ENCODE peak calls at places on chromosomes 5 and 9, in ten cellular contexts. M, S, W, C, K, Z, J, G, F and T are unnamed samples.

GRCh38 chr9:130289711-130290241 is 24.2 kb downstream of the HMCN2 start:
- DNase-seq in Z (no peak), J (no peak), W (no peak), F (no peak), G (peak), S (no peak), M (no peak), C (no peak), K (no peak), T (no peak)

GRCh38 chr5:142433526-142434321 is 108.9 kb upstream of the SPRY4 start:
- DNase-seq in F (peak), J (peak), K (no peak), G (no peak), S (no peak), M (no peak), W (peak), C (no peak), Z (no peak), T (no peak)

GRCh38 chr5:132767150-132767549 is 9.9 kb downstream of the SEPTIN8 start:
- DNase-seq in G (no peak), M (no peak), J (no peak), W (no peak), K (no peak), S (no peak), F (peak), Z (no peak), C (no peak), T (no peak)

GRCh38 chr5:179230061-179230461 is 115.2 kb downstream of the ADAMTS2 start:
- DNase-seq in M (no peak), Z (no peak), W (no peak), C (no peak), S (no peak), G (no peak), J (no peak), K (no peak), F (no peak), T (no peak)

GRCh38 chr9:104143554-104143919 is 49.4 kb downstream of the SMC2 start:
- DNase-seq in F (no peak), K (no peak), C (no peak), J (no peak), S (no peak), W (no peak), Z (no peak), M (no peak), G (no peak), T (no peak)

GRCh38 chr5:141560725-141561483 is 57.9 kb downstream of the DIAPH1 start:
- DNase-seq in S (peak), F (peak), W (peak), C (peak), M (no peak), J (peak), G (peak), Z (no peak), K (no peak), T (peak)

GRCh38 chr9:125784286-125785049 is 37.3 kb downstream of the PBX3 start:
- DNase-seq in F (peak), K (no peak), Z (no peak), C (no peak), G (no peak), J (peak), W (peak), M (no peak), S (no peak), T (no peak)

GRCh38 chr9:127971357-127972315 is 9.2 kb downstream of the EEIG1 start:
- DNase-seq in S (no peak), Z (no peak), K (peak), C (no peak), F (peak), W (no peak), J (no peak), G (no peak), M (peak), T (no peak)

GRCh38 chr9:112537561-112537960 is 50.9 kb downstream of the KIAA1958 start:
- DNase-seq in S (no peak), C (no peak), F (no peak), K (no peak), G (no peak), W (no peak), Z (no peak), M (no peak), J (no peak), T (no peak)

GRCh38 chr5:60639544-60639943 is 60.4 kb downstream of the DEPDC1B start:
- DNase-seq in W (no peak), K (no peak), C (no peak), F (no peak), Z (no peak), J (no peak), M (no peak), G (no peak), S (no peak), T (no peak)

GRCh38 chr9:16705121-16705604 is 165.3 kb downstream of the BNC2 start:
- DNase-seq in F (peak), K (no peak), M (no peak), S (peak), W (peak), C (no peak), J (peak), Z (no peak), G (peak), T (no peak)

GRCh38 chr5:172795401-172795977 is 24.5 kb upstream of the DUSP1 start:
- DNase-seq in W (peak), J (peak), C (no peak), G (no peak), K (no peak), Z (no peak), S (peak), M (no peak), F (peak), T (no peak)

GRCh38 chr9:113712053-113712452 is 164.1 kb upstream of the ZNF618 start:
- DNase-seq in F (peak), C (no peak), G (no peak), W (no peak), Z (no peak), J (no peak), M (no peak), K (no peak), S (no peak), T (no peak)

GRCh38 chr5:177311361-177311722 is 356 bp downstream of the MXD3 start:
- DNase-seq in W (no peak), F (peak), C (no peak), M (no peak), J (no peak), K (no peak), Z (no peak), G (no peak), S (no peak), T (no peak)

GRCh38 chr5:612498-613424 is 621 bp downstream of the CEP72 start:
- DNase-seq in G (no peak), Z (peak), J (peak), F (peak), C (no peak), S (no peak), K (peak), M (peak), W (peak), T (peak)

GRCh38 chr9:27407491-27407890 is 110.5 kb upstream of the EQTN start:
- DNase-seq in Z (no peak), F (no peak), K (no peak), S (no peak), G (no peak), M (no peak), C (no peak), J (no peak), W (no peak), T (no peak)

GRCh38 chr5:2686296-2686695 is 65.2 kb downstream of the IRX2 start:
- DNase-seq in C (peak), S (no peak), M (no peak), Z (no peak), W (no peak), F (no peak), J (no peak), K (no peak), G (no peak), T (no peak)

GRCh38 chr5:52801329-52801728 is 13.6 kb downstream of the ITGA1 start:
- DNase-seq in W (no peak), C (no peak), G (no peak), K (no peak), Z (no peak), S (no peak), J (no peak), F (peak), M (no peak), T (peak)

GRCh38 chr9:87950765-87951488 is 23.4 kb downstream of the CDK20 start:
- DNase-seq in S (no peak), K (no peak), M (no peak), G (peak), F (peak), Z (peak), J (no peak), C (no peak), W (peak), T (peak)

GRCh38 chr5:143673676-143674468 is 138.1 kb upstream of the HMHB1 start:
- DNase-seq in J (no peak), Z (no peak), F (no peak), K (no peak), W (no peak), C (no peak), M (no peak), G (no peak), S (no peak), T (no peak)

GRCh38 chr5:177478711-177479646 is 5.5 kb upstream of the DBN1 start:
- DNase-seq in K (peak), G (peak), F (peak), C (no peak), M (peak), W (no peak), Z (peak), J (no peak), S (peak), T (peak)

GRCh38 chr5:56211298-56211865 is 21.7 kb downstream of the ANKRD55 start:
- DNase-seq in J (peak), M (no peak), C (no peak), K (no peak), W (peak), F (peak), G (no peak), S (no peak), Z (no peak), T (no peak)

GRCh38 chr9:70285246-70285645 is 26.5 kb downstream of the SMC5 start:
- DNase-seq in Z (no peak), W (peak), F (peak), C (no peak), G (no peak), J (no peak), K (no peak), S (no peak), M (no peak), T (no peak)

GRCh38 chr9:127155314-127155713 is 32.9 kb upstream of the ANGPTL2 start:
- DNase-seq in M (no peak), C (no peak), K (no peak), J (no peak), W (no peak), S (no peak), Z (no peak), G (no peak), F (no peak), T (no peak)

GRCh38 chr5:168916852-168917251 is 337.7 kb upstream of the PANK3 start:
- DNase-seq in J (no peak), Z (no peak), M (no peak), G (no peak), F (peak), C (no peak), S (no peak), W (no peak), K (no peak), T (no peak)

GRCh38 chr5:123450641-123451421 is 27.6 kb upstream of the CEP120 start:
- DNase-seq in C (peak), G (peak), F (no peak), S (no peak), M (no peak), Z (no peak), J (no peak), W (no peak), K (no peak), T (no peak)

GRCh38 chr5:57447656-57448055 is 35.0 kb downstream of the ACTBL2 start:
- DNase-seq in K (no peak), C (no peak), F (peak), S (no peak), W (peak), Z (no peak), G (no peak), M (no peak), J (no peak), T (no peak)

GRCh38 chr5:10599828-10600227 is 36.0 kb downstream of the ANKRD33B start:
- DNase-seq in K (no peak), F (peak), Z (no peak), M (no peak), C (no peak), J (peak), W (no peak), S (no peak), G (no peak), T (peak)